ENCODE peak calls at places on chromosome 5, in nine cellular contexts. One of them, this sample, is unnamed.

GRCh38 chr5:66436721-66437120 is 159.5 kb upstream of the MAST4 start:
- DNase-seq in mammary epithelial cell: no peak
- DNase-seq in GM19239: no peak
- DNase-seq in IMR-90: no peak
- DNase-seq in left cardiac atrium: peak
- DNase-seq in GM04503: no peak
- DNase-seq in GM12865: peak
- DNase-seq in fibroblast of the aortic adventitia: no peak
- DNase-seq in HEK293T: peak
- DNase-seq in this sample: no peak

GRCh38 chr5:54243483-54244080 is 66.8 kb downstream of the ARL15 start:
- DNase-seq in mammary epithelial cell: peak
- DNase-seq in GM19239: no peak
- DNase-seq in IMR-90: peak
- DNase-seq in left cardiac atrium: no peak
- DNase-seq in GM04503: no peak
- DNase-seq in GM12865: peak
- DNase-seq in fibroblast of the aortic adventitia: peak
- DNase-seq in HEK293T: peak
- DNase-seq in this sample: peak

GRCh38 chr5:120108586-120109254 is 355.4 kb upstream of the PRR16 start:
- DNase-seq in mammary epithelial cell: peak
- DNase-seq in GM19239: no peak
- DNase-seq in IMR-90: peak
- DNase-seq in left cardiac atrium: no peak
- DNase-seq in GM04503: peak
- DNase-seq in GM12865: no peak
- DNase-seq in fibroblast of the aortic adventitia: peak
- DNase-seq in HEK293T: no peak
- DNase-seq in this sample: no peak

GRCh38 chr5:98248949-98249348 is 524.5 kb upstream of the RGMB start:
- DNase-seq in mammary epithelial cell: peak
- DNase-seq in GM19239: no peak
- DNase-seq in IMR-90: peak
- DNase-seq in left cardiac atrium: no peak
- DNase-seq in GM04503: peak
- DNase-seq in GM12865: no peak
- DNase-seq in fibroblast of the aortic adventitia: peak
- DNase-seq in HEK293T: no peak
- DNase-seq in this sample: peak

GRCh38 chr5:170642066-170642735 is 138.4 kb downstream of the KCNIP1 start:
- DNase-seq in mammary epithelial cell: no peak
- DNase-seq in GM19239: no peak
- DNase-seq in IMR-90: no peak
- DNase-seq in left cardiac atrium: no peak
- DNase-seq in GM04503: no peak
- DNase-seq in GM12865: no peak
- DNase-seq in fibroblast of the aortic adventitia: no peak
- DNase-seq in HEK293T: no peak
- DNase-seq in this sample: no peak

GRCh38 chr5:150407097-150407720 is 5.5 kb downstream of the CD74 start:
- DNase-seq in mammary epithelial cell: no peak
- DNase-seq in GM19239: no peak
- DNase-seq in IMR-90: no peak
- DNase-seq in left cardiac atrium: no peak
- DNase-seq in GM04503: no peak
- DNase-seq in GM12865: peak
- DNase-seq in fibroblast of the aortic adventitia: no peak
- DNase-seq in HEK293T: no peak
- DNase-seq in this sample: no peak

GRCh38 chr5:9653811-9654210 is 23.7 kb upstream of the TAS2R1 start:
- DNase-seq in mammary epithelial cell: peak
- DNase-seq in GM19239: no peak
- DNase-seq in IMR-90: peak
- DNase-seq in left cardiac atrium: peak
- DNase-seq in GM04503: peak
- DNase-seq in GM12865: peak
- DNase-seq in fibroblast of the aortic adventitia: peak
- DNase-seq in HEK293T: no peak
- DNase-seq in this sample: peak

GRCh38 chr5:109080896-109081295 is 328.9 kb downstream of the PJA2 start:
- DNase-seq in mammary epithelial cell: no peak
- DNase-seq in GM19239: no peak
- DNase-seq in IMR-90: no peak
- DNase-seq in left cardiac atrium: no peak
- DNase-seq in GM04503: no peak
- DNase-seq in GM12865: no peak
- DNase-seq in fibroblast of the aortic adventitia: no peak
- DNase-seq in HEK293T: no peak
- DNase-seq in this sample: no peak

GRCh38 chr5:32225445-32225844 is 51.3 kb upstream of the GOLPH3 start:
- DNase-seq in mammary epithelial cell: no peak
- DNase-seq in GM19239: no peak
- DNase-seq in IMR-90: peak
- DNase-seq in left cardiac atrium: no peak
- DNase-seq in GM04503: peak
- DNase-seq in GM12865: no peak
- DNase-seq in fibroblast of the aortic adventitia: peak
- DNase-seq in HEK293T: no peak
- DNase-seq in this sample: peak

GRCh38 chr5:150153957-150154617 is 1.6 kb downstream of the PDGFRB start:
- DNase-seq in mammary epithelial cell: no peak
- DNase-seq in GM19239: no peak
- DNase-seq in IMR-90: peak
- DNase-seq in left cardiac atrium: no peak
- DNase-seq in GM04503: no peak
- DNase-seq in GM12865: peak
- DNase-seq in fibroblast of the aortic adventitia: peak
- DNase-seq in HEK293T: no peak
- DNase-seq in this sample: peak

GRCh38 chr5:88667187-88668141 is 215.5 kb downstream of the MEF2C start:
- DNase-seq in mammary epithelial cell: no peak
- DNase-seq in GM19239: no peak
- DNase-seq in IMR-90: no peak
- DNase-seq in left cardiac atrium: no peak
- DNase-seq in GM04503: no peak
- DNase-seq in GM12865: peak
- DNase-seq in fibroblast of the aortic adventitia: no peak
- DNase-seq in HEK293T: peak
- DNase-seq in this sample: no peak

GRCh38 chr5:150309101-150309897 is 6.6 kb upstream of the ARSI start:
- DNase-seq in mammary epithelial cell: no peak
- DNase-seq in GM19239: no peak
- DNase-seq in IMR-90: no peak
- DNase-seq in left cardiac atrium: no peak
- DNase-seq in GM04503: no peak
- DNase-seq in GM12865: peak
- DNase-seq in fibroblast of the aortic adventitia: no peak
- DNase-seq in HEK293T: no peak
- DNase-seq in this sample: no peak

GRCh38 chr5:179263391-179264052 is 81.7 kb downstream of the ADAMTS2 start:
- DNase-seq in mammary epithelial cell: no peak
- DNase-seq in GM19239: no peak
- DNase-seq in IMR-90: no peak
- DNase-seq in left cardiac atrium: peak
- DNase-seq in GM04503: no peak
- DNase-seq in GM12865: no peak
- DNase-seq in fibroblast of the aortic adventitia: no peak
- DNase-seq in HEK293T: no peak
- DNase-seq in this sample: no peak

GRCh38 chr5:95644351-95645042 is 2.1 kb upstream of the RFESD start:
- DNase-seq in mammary epithelial cell: peak
- DNase-seq in GM19239: no peak
- DNase-seq in IMR-90: peak
- DNase-seq in left cardiac atrium: no peak
- DNase-seq in GM04503: peak
- DNase-seq in GM12865: peak
- DNase-seq in fibroblast of the aortic adventitia: peak
- DNase-seq in HEK293T: peak
- DNase-seq in this sample: peak

GRCh38 chr5:119028575-119028974 is 40.2 kb upstream of the DTWD2 start:
- DNase-seq in mammary epithelial cell: no peak
- DNase-seq in GM19239: no peak
- DNase-seq in IMR-90: no peak
- DNase-seq in left cardiac atrium: no peak
- DNase-seq in GM04503: no peak
- DNase-seq in GM12865: peak
- DNase-seq in fibroblast of the aortic adventitia: no peak
- DNase-seq in HEK293T: no peak
- DNase-seq in this sample: no peak

GRCh38 chr5:67206381-67207328 is 10.1 kb upstream of the CD180 start:
- DNase-seq in mammary epithelial cell: peak
- DNase-seq in GM19239: peak
- DNase-seq in IMR-90: peak
- DNase-seq in left cardiac atrium: no peak
- DNase-seq in GM04503: no peak
- DNase-seq in GM12865: peak
- DNase-seq in fibroblast of the aortic adventitia: peak
- DNase-seq in HEK293T: no peak
- DNase-seq in this sample: peak

GRCh38 chr5:146240951-146241350 is 37.5 kb downstream of the RBM27 start:
- DNase-seq in mammary epithelial cell: no peak
- DNase-seq in GM19239: no peak
- DNase-seq in IMR-90: peak
- DNase-seq in left cardiac atrium: no peak
- DNase-seq in GM04503: no peak
- DNase-seq in GM12865: no peak
- DNase-seq in fibroblast of the aortic adventitia: peak
- DNase-seq in HEK293T: no peak
- DNase-seq in this sample: no peak

GRCh38 chr5:180494510-180495181 is 467 bp downstream of the CNOT6 start:
- DNase-seq in mammary epithelial cell: peak
- DNase-seq in GM19239: peak
- DNase-seq in IMR-90: no peak
- DNase-seq in left cardiac atrium: peak
- DNase-seq in GM04503: no peak
- DNase-seq in GM12865: peak
- DNase-seq in fibroblast of the aortic adventitia: peak
- DNase-seq in HEK293T: peak
- DNase-seq in this sample: no peak

GRCh38 chr5:1883120-1883924 is 597 bp upstream of the IRX4 start:
- DNase-seq in mammary epithelial cell: peak
- DNase-seq in GM19239: no peak
- DNase-seq in IMR-90: no peak
- DNase-seq in left cardiac atrium: peak
- DNase-seq in GM04503: no peak
- DNase-seq in GM12865: no peak
- DNase-seq in fibroblast of the aortic adventitia: no peak
- DNase-seq in HEK293T: peak
- DNase-seq in this sample: no peak

GRCh38 chr5:93058309-93058708 is 522.7 kb downstream of the NR2F1-AS1 start:
- DNase-seq in mammary epithelial cell: peak
- DNase-seq in GM19239: no peak
- DNase-seq in IMR-90: peak
- DNase-seq in left cardiac atrium: no peak
- DNase-seq in GM04503: peak
- DNase-seq in GM12865: no peak
- DNase-seq in fibroblast of the aortic adventitia: peak
- DNase-seq in HEK293T: no peak
- DNase-seq in this sample: peak

GRCh38 chr5:113061851-113062631 is 85.4 kb downstream of the DCP2 start:
- DNase-seq in mammary epithelial cell: peak
- DNase-seq in GM19239: no peak
- DNase-seq in IMR-90: peak
- DNase-seq in left cardiac atrium: no peak
- DNase-seq in GM04503: no peak
- DNase-seq in GM12865: no peak
- DNase-seq in fibroblast of the aortic adventitia: peak
- DNase-seq in HEK293T: no peak
- DNase-seq in this sample: peak

GRCh38 chr5:78109891-78110324 is 184.6 kb downstream of the AP3B1 start:
- DNase-seq in mammary epithelial cell: no peak
- DNase-seq in GM19239: no peak
- DNase-seq in IMR-90: no peak
- DNase-seq in left cardiac atrium: no peak
- DNase-seq in GM04503: no peak
- DNase-seq in GM12865: peak
- DNase-seq in fibroblast of the aortic adventitia: no peak
- DNase-seq in HEK293T: no peak
- DNase-seq in this sample: no peak

GRCh38 chr5:87076931-87077330 is 190.8 kb upstream of the RASA1 start:
- DNase-seq in mammary epithelial cell: peak
- DNase-seq in GM19239: no peak
- DNase-seq in IMR-90: peak
- DNase-seq in left cardiac atrium: no peak
- DNase-seq in GM04503: no peak
- DNase-seq in GM12865: no peak
- DNase-seq in fibroblast of the aortic adventitia: no peak
- DNase-seq in HEK293T: no peak
- DNase-seq in this sample: peak

GRCh38 chr5:29382735-29383280 is 1810.7 kb upstream of the CDH6 start:
- DNase-seq in mammary epithelial cell: no peak
- DNase-seq in GM19239: no peak
- DNase-seq in IMR-90: no peak
- DNase-seq in left cardiac atrium: no peak
- DNase-seq in GM04503: no peak
- DNase-seq in GM12865: no peak
- DNase-seq in fibroblast of the aortic adventitia: peak
- DNase-seq in HEK293T: no peak
- DNase-seq in this sample: no peak

GRCh38 chr5:174425964-174426290 is 298.5 kb upstream of the MSX2 start:
- DNase-seq in mammary epithelial cell: no peak
- DNase-seq in GM19239: no peak
- DNase-seq in IMR-90: no peak
- DNase-seq in left cardiac atrium: no peak
- DNase-seq in GM04503: no peak
- DNase-seq in GM12865: no peak
- DNase-seq in fibroblast of the aortic adventitia: no peak
- DNase-seq in HEK293T: no peak
- DNase-seq in this sample: no peak

GRCh38 chr5:7320641-7321170 is 75.2 kb upstream of the ADCY2 start:
- DNase-seq in mammary epithelial cell: no peak
- DNase-seq in GM19239: no peak
- DNase-seq in IMR-90: no peak
- DNase-seq in left cardiac atrium: no peak
- DNase-seq in GM04503: no peak
- DNase-seq in GM12865: no peak
- DNase-seq in fibroblast of the aortic adventitia: peak
- DNase-seq in HEK293T: no peak
- DNase-seq in this sample: peak

GRCh38 chr5:123156577-123157296 is 67.7 kb downstream of the PRDM6 start:
- DNase-seq in mammary epithelial cell: peak
- DNase-seq in GM19239: no peak
- DNase-seq in IMR-90: peak
- DNase-seq in left cardiac atrium: no peak
- DNase-seq in GM04503: peak
- DNase-seq in GM12865: no peak
- DNase-seq in fibroblast of the aortic adventitia: peak
- DNase-seq in HEK293T: no peak
- DNase-seq in this sample: peak

GRCh38 chr5:14655146-14655741 is 9.3 kb upstream of the OTULIN start:
- DNase-seq in mammary epithelial cell: no peak
- DNase-seq in GM19239: no peak
- DNase-seq in IMR-90: no peak
- DNase-seq in left cardiac atrium: no peak
- DNase-seq in GM04503: no peak
- DNase-seq in GM12865: no peak
- DNase-seq in fibroblast of the aortic adventitia: no peak
- DNase-seq in HEK293T: no peak
- DNase-seq in this sample: no peak

GRCh38 chr5:120684213-120684612 is 220.1 kb downstream of the PRR16 start:
- DNase-seq in mammary epithelial cell: peak
- DNase-seq in GM19239: no peak
- DNase-seq in IMR-90: peak
- DNase-seq in left cardiac atrium: no peak
- DNase-seq in GM04503: no peak
- DNase-seq in GM12865: no peak
- DNase-seq in fibroblast of the aortic adventitia: peak
- DNase-seq in HEK293T: no peak
- DNase-seq in this sample: peak

GRCh38 chr5:177269976-177270375 is 33.5 kb downstream of the RAB24 start:
- DNase-seq in mammary epithelial cell: peak
- DNase-seq in GM19239: no peak
- DNase-seq in IMR-90: no peak
- DNase-seq in left cardiac atrium: no peak
- DNase-seq in GM04503: no peak
- DNase-seq in GM12865: no peak
- DNase-seq in fibroblast of the aortic adventitia: no peak
- DNase-seq in HEK293T: no peak
- DNase-seq in this sample: no peak

GRCh38 chr5:4579679-4580078 is 560.5 kb upstream of the ADAMTS16 start:
- DNase-seq in mammary epithelial cell: no peak
- DNase-seq in GM19239: no peak
- DNase-seq in IMR-90: no peak
- DNase-seq in left cardiac atrium: no peak
- DNase-seq in GM04503: no peak
- DNase-seq in GM12865: no peak
- DNase-seq in fibroblast of the aortic adventitia: no peak
- DNase-seq in HEK293T: no peak
- DNase-seq in this sample: no peak